ENCODE peak calls at places on chromosome 4, in six cellular contexts. J is endothelial cell of umbilical vein, C is breast epithelium, P is HepG2, Q is transverse colon, N is sigmoid colon. R is an unnamed sample.

GRCh38 chr4:7655549-7656243 is 221.0 kb upstream of the PSAPL1 start:
- DNase-seq in J (no peak), N (no peak), Q (no peak), P (no peak), C (no peak), R (no peak)

GRCh38 chr4:2570551-2571222 is 34.2 kb downstream of the FAM193A start:
- DNase-seq in C (no peak), Q (no peak), J (peak; percentile 17), P (no peak), N (no peak), R (no peak)

GRCh38 chr4:145619639-145619996 is 433 bp downstream of the MMAA start:
- DNase-seq in Q (peak; percentile 82), C (peak; percentile 52), P (peak; percentile 81), N (peak; percentile 67), J (no peak), R (peak; percentile 77)

GRCh38 chr4:55499495-55499894 is 47.2 kb downstream of the CLOCK start:
- DNase-seq in Q (no peak), P (no peak), C (no peak), J (no peak), N (no peak), R (no peak)

GRCh38 chr4:26406346-26406975 is 83.8 kb downstream of the CCKAR start:
- DNase-seq in J (peak; percentile 4), N (no peak), Q (no peak), C (no peak), P (no peak), R (no peak)

GRCh38 chr4:166972071-166972470 is 262.2 kb downstream of the SPOCK3 start:
- DNase-seq in P (no peak), N (no peak), C (no peak), Q (no peak), J (no peak), R (no peak)

GRCh38 chr4:112109455-112110425 is 35.5 kb upstream of the FAM241A start:
- DNase-seq in N (no peak), P (peak; percentile 20), C (no peak), J (peak; percentile 86), Q (no peak), R (no peak)

GRCh38 chr4:182145360-182145905 is 97.8 kb upstream of the TENM3 start:
- DNase-seq in P (no peak), N (no peak), C (no peak), Q (no peak), J (no peak), R (no peak)

GRCh38 chr4:61204353-61204752 is 4.2 kb downstream of the ADGRL3 start:
- DNase-seq in N (no peak), C (no peak), J (no peak), P (peak; percentile 51), Q (no peak), R (no peak)

GRCh38 chr4:128780688-128781087 is 28.8 kb upstream of the JADE1 start:
- DNase-seq in N (no peak), C (no peak), P (no peak), Q (no peak), J (no peak), R (no peak)

GRCh38 chr4:168560835-168561210 is 64.0 kb downstream of the PALLD start:
- DNase-seq in C (no peak), N (no peak), J (peak; percentile 68), P (no peak), Q (no peak), R (no peak)

GRCh38 chr4:176393306-176394013 is 73.7 kb downstream of the SPCS3 start:
- DNase-seq in P (no peak), J (no peak), Q (no peak), C (no peak), N (no peak), R (no peak)

GRCh38 chr4:5998333-5998936 is 19.8 kb downstream of the C4orf50 start:
- DNase-seq in Q (peak; percentile 41), N (peak; percentile 68), J (peak; percentile 46), P (peak; percentile 50), C (no peak), R (peak; percentile 66)

GRCh38 chr4:75653845-75654503 is 19.2 kb downstream of the G3BP2 start:
- DNase-seq in C (no peak), P (peak; percentile 51), N (no peak), Q (no peak), J (peak; percentile 61), R (no peak)

GRCh38 chr4:7693711-7694110 is 245.9 kb downstream of the AFAP1 start:
- DNase-seq in N (no peak), C (no peak), Q (no peak), P (no peak), J (no peak), R (no peak)

GRCh38 chr4:74320559-74321118 is 12.4 kb downstream of the EPGN start:
- DNase-seq in Q (peak; percentile 43), C (no peak), J (peak; percentile 74), N (no peak), P (peak; percentile 58), R (peak; percentile 43)

GRCh38 chr4:25927361-25928040 is 13.5 kb downstream of the SMIM20 start:
- DNase-seq in C (no peak), Q (no peak), N (no peak), P (no peak), J (no peak), R (no peak)

GRCh38 chr4:153467154-153467896 is 1.2 kb downstream of the TMEM131L start:
- DNase-seq in Q (peak; percentile 86), N (peak; percentile 73), P (peak; percentile 52), C (peak; percentile 65), J (peak; percentile 23), R (peak; percentile 84)

GRCh38 chr4:98663226-98664006 is 5.0 kb upstream of the TSPAN5 start:
- DNase-seq in C (no peak), Q (peak; percentile 21), P (no peak), N (no peak), J (no peak), R (no peak)

GRCh38 chr4:6047130-6047673 is 29.0 kb upstream of the C4orf50 start:
- DNase-seq in Q (no peak), C (no peak), J (no peak), P (no peak), N (no peak), R (peak; percentile 34)

GRCh38 chr4:105509291-105509690 is 35.4 kb upstream of the PPA2 start:
- DNase-seq in Q (no peak), J (no peak), C (no peak), P (no peak), N (no peak), R (no peak)

GRCh38 chr4:40601641-40602040 is 28.0 kb downstream of the RBM47 start:
- DNase-seq in P (no peak), Q (no peak), C (no peak), N (no peak), J (no peak), R (peak; percentile 51)

DNA sequence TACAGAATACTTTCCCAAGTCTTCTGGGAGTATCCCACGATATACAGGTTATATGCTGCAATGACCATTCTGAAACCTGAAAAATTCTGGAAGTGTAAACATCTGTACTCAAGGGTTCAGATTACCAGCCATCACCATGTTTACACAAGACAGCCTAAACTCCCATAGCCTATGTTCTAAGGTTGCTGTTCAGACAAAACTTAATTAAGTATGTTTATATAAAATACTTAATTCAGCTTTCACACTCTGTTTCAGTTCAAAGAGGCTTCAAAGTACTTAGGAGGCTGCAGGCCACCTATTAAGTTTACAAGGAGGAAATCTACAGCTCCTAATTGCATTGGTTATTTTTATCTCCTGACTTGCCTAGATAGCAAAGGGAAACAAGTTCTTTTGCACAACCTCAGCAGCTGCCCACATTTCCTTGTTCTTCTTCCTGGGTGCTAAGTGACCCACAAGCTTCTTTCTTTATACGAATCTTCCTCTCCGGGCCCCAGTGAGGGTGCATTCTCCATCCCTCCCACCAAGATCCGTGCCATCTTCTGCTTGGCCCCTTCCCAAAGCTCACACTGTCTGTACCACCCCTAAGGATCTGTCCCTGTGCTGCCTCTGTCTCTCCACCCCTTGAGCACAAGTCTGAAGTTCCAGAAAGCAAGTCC is 2.0 kb downstream of the GAK start:
- DNase-seq in Q (no peak), N (no peak), J (no peak), P (peak; percentile 50), C (no peak), R (peak; percentile 52)
- H3K27ac ChIP-seq in Q (peak overlapping the region; percentile 93), N (no peak overlapping the region), J (no peak overlapping the region), P (peak overlapping the region; percentile 48), C (no peak overlapping the region), R (peak overlapping the region; percentile 95)

DNA sequence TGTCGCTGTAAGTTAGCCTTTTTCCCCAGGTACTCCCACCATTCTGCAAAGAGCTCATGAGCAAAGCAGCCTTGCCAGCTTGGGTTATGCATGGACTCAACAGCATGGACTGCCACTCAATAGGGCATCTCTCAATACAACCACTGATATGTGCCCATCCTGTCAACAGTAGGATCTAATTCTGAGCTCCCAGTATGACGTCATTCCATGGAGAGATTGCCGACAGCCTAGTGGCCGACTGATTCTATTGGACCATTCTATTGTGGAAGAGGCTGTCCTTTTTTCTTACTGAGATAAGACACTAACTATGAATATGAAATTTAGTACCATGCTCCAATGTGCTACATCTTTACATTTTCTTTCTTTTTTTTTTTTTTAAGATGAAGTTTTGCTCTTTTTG is 2389.0 kb upstream of the AGA start:
- DNase-seq in N (no peak), Q (no peak), P (no peak), J (no peak), C (no peak), R (no peak)
- TF ChIP-seq POLR2AphosphoS5 in N (no peak), Q (no peak), P (no peak), J (no peak), C (no peak), R (no peak)

DNA sequence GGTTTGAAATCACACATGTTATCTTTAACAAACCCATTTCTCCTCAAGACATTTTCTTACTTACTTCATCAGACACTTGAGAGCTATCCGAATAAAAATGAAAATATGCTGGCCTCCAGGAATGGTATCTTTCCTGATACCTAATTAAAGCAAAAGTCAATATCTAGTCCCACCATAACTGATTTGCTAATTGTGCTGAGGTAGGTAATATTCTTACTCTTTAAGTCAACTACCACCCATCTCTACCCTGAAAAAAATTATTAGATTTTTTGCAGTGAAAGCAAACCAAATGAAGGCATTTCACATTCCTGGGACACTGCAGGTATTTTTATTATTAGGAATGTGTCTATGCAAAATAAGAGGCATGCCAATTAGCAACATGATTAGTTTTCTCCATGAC is 175.8 kb downstream of the QDPR start:
- DNase-seq in Q (no peak), C (no peak), P (no peak), N (no peak), J (no peak), R (no peak)
- H3K27ac ChIP-seq in Q (no peak overlapping the region), C (peak overlapping the region; percentile 7), P (no peak overlapping the region), N (no peak overlapping the region), J (peak overlapping the region; percentile 81), R (no peak overlapping the region)

DNA sequence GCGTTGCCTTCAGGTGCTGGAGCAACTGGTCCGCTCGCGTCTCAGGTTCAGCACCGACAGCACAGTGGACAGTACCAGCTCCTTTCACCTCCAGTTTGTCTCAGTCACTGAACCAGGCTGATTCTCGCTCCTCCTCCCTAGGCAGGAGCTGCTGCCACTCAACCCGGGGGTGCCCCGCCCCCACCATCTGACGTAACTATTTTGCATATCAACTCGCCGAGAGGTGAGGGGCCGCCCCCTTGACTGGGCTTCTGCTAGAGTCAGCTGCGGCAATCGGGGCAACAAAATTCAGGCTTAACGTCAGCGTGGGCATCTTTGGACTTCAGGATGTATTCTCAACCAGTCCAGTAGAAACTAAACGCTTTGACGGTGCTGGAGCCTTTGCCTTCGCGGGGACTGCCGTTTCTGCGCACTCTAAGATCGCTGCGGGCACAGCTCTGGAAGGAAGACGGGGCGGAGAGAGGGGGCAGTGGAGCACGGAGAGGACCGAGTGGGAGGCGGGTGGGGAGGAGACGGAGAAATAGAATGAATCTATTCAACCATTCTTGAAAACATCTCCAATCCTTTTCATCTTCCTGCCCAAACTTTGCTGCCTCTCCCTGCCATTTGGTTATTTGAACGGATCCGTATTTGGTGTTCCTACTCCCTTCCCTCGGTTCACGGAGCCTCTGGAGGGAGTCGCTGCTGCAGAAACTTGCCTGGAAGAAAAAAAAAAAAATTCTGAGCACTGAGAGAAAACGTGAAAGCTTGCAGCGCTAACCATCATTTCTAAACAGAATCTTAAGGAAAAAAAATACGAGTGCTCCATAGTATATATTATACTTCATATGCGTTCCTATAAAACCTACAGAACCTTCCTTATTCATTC is at the start of gene FSTL5:
- DNase-seq in P (peak; percentile 16), N (peak; percentile 62), J (peak; percentile 82), Q (peak; percentile 31), C (no peak), R (peak; percentile 66)
- TF ChIP-seq POLR2AphosphoS5 in P (no peak), N (no peak), J (peak; percentile 14), Q (no peak), C (no peak), R (peak; percentile 8)

R was measured in stomach.